ENCODE peak calls at places on chromosomes 7 and 10, in seven cellular contexts. E, T, K, S, Y, M and J are unnamed samples.

GRCh38 chr7:107196834-107197610 is 28.2 kb downstream of the HBP1 start:
- DNase-seq in E (no peak), T (no peak), K (no peak), S (no peak), Y (no peak), M (no peak), J (no peak)

GRCh38 chr7:83681200-83681599 is 32.3 kb upstream of the SEMA3E start:
- DNase-seq in E (no peak), T (no peak), K (no peak), S (no peak), Y (no peak), M (no peak), J (no peak)

GRCh38 chr7:120564145-120564544 is 291.2 kb downstream of the KCND2 start:
- DNase-seq in E (no peak), T (no peak), K (no peak), S (no peak), Y (no peak), M (no peak), J (no peak)

GRCh38 chr7:148747274-148747673 is 48.6 kb downstream of the CUL1 start:
- DNase-seq in E (no peak), T (no peak), K (no peak), S (peak), Y (no peak), M (no peak), J (no peak)

GRCh38 chr7:100694196-100694745 is at the start of gene GIGYF1:
- DNase-seq in E (peak), T (peak), K (no peak), S (peak), Y (peak), M (peak), J (peak)

GRCh38 chr10:33723181-33723580 is 388.7 kb upstream of the NRP1 start:
- DNase-seq in E (no peak), T (no peak), K (no peak), S (no peak), Y (no peak), M (no peak), J (no peak)

GRCh38 chr10:3452234-3452633 is 279.7 kb upstream of the PITRM1 start:
- DNase-seq in E (peak), T (no peak), K (no peak), S (peak), Y (peak), M (no peak), J (no peak)

GRCh38 chr10:24448351-24449009 is 239.5 kb downstream of the KIAA1217 start:
- DNase-seq in E (no peak), T (no peak), K (no peak), S (no peak), Y (peak), M (no peak), J (no peak)

GRCh38 chr7:135143874-135144668 is 3.8 kb upstream of the TMEM140 start:
- DNase-seq in E (no peak), T (no peak), K (no peak), S (no peak), Y (no peak), M (no peak), J (no peak)

GRCh38 chr10:62250594-62251198 is 17.9 kb downstream of the RTKN2 start:
- DNase-seq in E (no peak), T (no peak), K (no peak), S (peak), Y (peak), M (no peak), J (no peak)

GRCh38 chr7:138370956-138371355 is 89.1 kb upstream of the TRIM24 start:
- DNase-seq in E (no peak), T (no peak), K (no peak), S (no peak), Y (no peak), M (no peak), J (no peak)

GRCh38 chr7:24899905-24900304 is 80.1 kb downstream of the OSBPL3 start:
- DNase-seq in E (no peak), T (no peak), K (no peak), S (no peak), Y (no peak), M (no peak), J (no peak)